ENCODE peak calls at places on chromosomes 3 and 15, in seven cellular contexts. Z, B, X, J, I, H and N are unnamed samples.
A peak's percentile ranks its signal among the peaks of the same experiment; 100 is the strongest.

GRCh38 chr3:13133011-13133410 is 59.8 kb upstream of the IQSEC1 start:
- DNase-seq in Z (no peak), B (no peak), X (no peak), J (no peak), I (no peak), H (no peak), N (no peak)

GRCh38 chr15:78960308-78960707 is 15.5 kb upstream of the CTSH start:
- DNase-seq in Z (no peak), B (no peak), X (no peak), J (no peak), I (no peak), H (no peak), N (no peak)

GRCh38 chr3:171178714-171179113 is 152.2 kb upstream of the SLC2A2 start:
- DNase-seq in Z (no peak), B (no peak), X (no peak), J (no peak), I (no peak), H (no peak), N (no peak)

GRCh38 chr3:42508562-42508961 is 6.1 kb downstream of the VIPR1 start:
- DNase-seq in Z (no peak), B (no peak), X (no peak), J (no peak), I (no peak), H (no peak), N (peak; percentile 4)

GRCh38 chr15:87033056-87033455 is 953.4 kb downstream of the AGBL1 start:
- DNase-seq in Z (no peak), B (no peak), X (no peak), J (no peak), I (no peak), H (no peak), N (no peak)

GRCh38 chr3:51798561-51798960 is 19.5 kb upstream of the IQCF6 start:
- DNase-seq in Z (no peak), B (no peak), X (no peak), J (no peak), I (no peak), H (no peak), N (no peak)

GRCh38 chr3:71056327-71056726 is 527.2 kb downstream of the FOXP1 start:
- DNase-seq in Z (no peak), B (no peak), X (no peak), J (no peak), I (no peak), H (no peak), N (no peak)

GRCh38 chr15:32828507-32829186 is 110.8 kb downstream of the GREM1 start:
- DNase-seq in Z (no peak), B (no peak), X (no peak), J (no peak), I (no peak), H (no peak), N (no peak)

GRCh38 chr3:54374214-54374855 is 252.0 kb downstream of the CACNA2D3 start:
- DNase-seq in Z (no peak), B (no peak), X (no peak), J (no peak), I (peak; percentile 23), H (peak; percentile 55), N (peak; percentile 41)

GRCh38 chr15:31405200-31405929 is 78.7 kb downstream of the KLF13 start:
- DNase-seq in Z (no peak), B (no peak), X (no peak), J (no peak), I (no peak), H (peak; percentile 68), N (no peak)

GRCh38 chr3:169545606-169546005 is 117.9 kb downstream of the MECOM start:
- DNase-seq in Z (no peak), B (no peak), X (no peak), J (no peak), I (peak; percentile 64), H (no peak), N (no peak)

GRCh38 chr3:32820430-32820829 is 2.6 kb downstream of the TRIM71 start:
- DNase-seq in Z (no peak), B (no peak), X (no peak), J (no peak), I (no peak), H (no peak), N (no peak)

GRCh38 chr3:168989396-168989795 is 674.1 kb downstream of the MECOM start:
- DNase-seq in Z (no peak), B (no peak), X (no peak), J (no peak), I (no peak), H (peak; percentile 60), N (no peak)

GRCh38 chr15:68552344-68552743 is 26.4 kb upstream of the CORO2B start:
- DNase-seq in Z (no peak), B (no peak), X (no peak), J (no peak), I (no peak), H (no peak), N (no peak)

GRCh38 chr3:99534951-99535704 is 103.3 kb upstream of the COL8A1 start:
- DNase-seq in Z (no peak), B (no peak), X (no peak), J (no peak), I (no peak), H (no peak), N (no peak)

GRCh38 chr3:33385423-33385822 is 54.8 kb downstream of the UBP1 start:
- DNase-seq in Z (no peak), B (no peak), X (no peak), J (no peak), I (no peak), H (no peak), N (no peak)

GRCh38 chr3:194387926-194388418 is 11.1 kb downstream of the GP5 start:
- DNase-seq in Z (no peak), B (no peak), X (no peak), J (no peak), I (no peak), H (no peak), N (no peak)

GRCh38 chr3:64048631-64049061 is 25.4 kb upstream of the PSMD6 start:
- DNase-seq in Z (no peak), B (no peak), X (no peak), J (no peak), I (no peak), H (no peak), N (no peak)

GRCh38 chr3:189766416-189766815 is 135.2 kb downstream of the TP63 start:
- DNase-seq in Z (no peak), B (no peak), X (no peak), J (no peak), I (no peak), H (no peak), N (no peak)

GRCh38 chr3:184144505-184144904 is 9.3 kb downstream of the EIF2B5 start:
- DNase-seq in Z (no peak), B (no peak), X (no peak), J (no peak), I (no peak), H (no peak), N (no peak)

GRCh38 chr3:33791477-33792166 is 6.8 kb upstream of the PDCD6IP start:
- DNase-seq in Z (no peak), B (no peak), X (no peak), J (no peak), I (no peak), H (no peak), N (peak; percentile 53)

GRCh38 chr15:38652998-38653397 is 88.4 kb upstream of the RASGRP1 start:
- DNase-seq in Z (no peak), B (no peak), X (no peak), J (no peak), I (no peak), H (no peak), N (peak; percentile 41)

DNA sequence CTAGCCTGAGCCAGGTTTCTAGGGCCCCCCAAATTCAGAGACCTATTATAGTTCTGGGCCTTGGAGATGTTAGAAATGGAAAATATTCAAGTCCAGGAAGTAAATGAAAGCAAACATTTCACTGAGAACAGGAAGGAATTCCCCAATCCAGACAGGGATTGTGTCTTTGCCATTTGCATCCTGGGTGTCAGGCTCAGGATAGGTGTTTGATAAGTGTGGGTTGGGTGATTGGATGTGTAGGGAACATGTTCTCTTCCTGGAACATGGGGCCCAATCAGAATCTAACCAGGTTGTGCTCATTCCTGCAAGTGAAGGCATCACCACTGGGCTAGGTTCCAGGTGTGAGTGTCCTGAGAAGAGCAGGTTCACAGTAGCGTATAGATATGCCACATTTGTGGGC is 14.6 kb upstream of the LRRC2 start:
- DNase-seq in Z (no peak), B (no peak), X (no peak), J (no peak), I (no peak), H (no peak), N (no peak)
- H3K27me3 ChIP-seq in Z (no peaks in the 10 kb centered on the region), B (peaks cover 6% of the 10 kb centered on the region), X (peaks cover 37% of the 10 kb centered on the region), J (no peaks in the 10 kb centered on the region), I (no peaks in the 10 kb centered on the region), H (no peaks in the 10 kb centered on the region), N (peaks cover 11% of the 10 kb centered on the region)

DNA sequence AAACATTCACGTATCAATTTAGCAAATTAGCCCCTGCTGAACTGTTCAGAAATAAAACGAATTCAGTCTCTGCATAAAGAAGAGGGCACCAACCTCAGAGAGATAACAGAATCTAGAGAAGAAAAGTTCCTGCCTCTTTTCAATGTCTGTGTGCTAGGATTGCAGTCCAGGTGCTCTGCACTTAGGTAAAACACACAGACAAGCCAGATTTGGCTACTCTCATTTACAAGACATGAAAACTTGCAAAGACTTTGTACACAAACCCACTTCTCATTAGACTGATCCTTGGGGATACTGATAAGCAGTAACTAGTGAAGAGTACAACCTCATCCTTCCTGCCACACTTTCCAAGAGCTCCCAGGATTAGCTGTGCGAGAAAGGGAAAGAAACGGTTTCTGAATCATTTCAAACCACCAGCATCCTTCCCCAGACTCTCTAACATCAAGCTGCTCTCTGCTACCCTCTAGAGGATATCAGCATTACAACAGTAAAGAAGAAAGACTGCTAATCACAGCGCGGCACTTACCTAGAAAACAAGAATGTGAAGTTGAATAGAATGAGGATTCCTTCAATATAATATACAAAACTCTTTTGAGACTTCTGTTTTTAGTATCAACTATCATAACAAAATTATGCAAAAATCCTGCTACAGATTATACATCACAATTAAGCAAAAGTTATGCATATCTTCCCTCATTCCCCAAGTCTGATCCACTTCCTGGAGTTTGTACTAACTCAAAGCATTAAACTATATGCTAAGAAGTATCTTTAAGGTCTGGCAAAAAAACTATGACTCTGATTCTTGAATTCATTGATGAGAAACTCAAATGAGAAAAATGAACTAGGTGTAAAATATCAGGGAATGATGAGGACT is 306.4 kb downstream of the MAGI1 start:
- DNase-seq in Z (no peak), B (peak; percentile 3), X (no peak), J (no peak), I (peak; percentile 71), H (no peak), N (no peak)
- TF ChIP-seq CTCF in Z (peak; percentile 60), B (peak; percentile 67), X (peak; percentile 52), J (peak; percentile 49), I (peak; percentile 85), H (peak; percentile 50), N (peak; percentile 63)

GRCh38 chr3:197960694-197961581 is 921 bp downstream of the LMLN start:
- DNase-seq in Z (no peak), B (no peak), X (no peak), J (no peak), I (no peak), H (no peak), N (no peak)
- TF ChIP-seq EP300 in Z (no peak), B (no peak), X (no peak), J (no peak), I (no peak), H (no peak), N (no peak)

GRCh38 chr3:124905093-124905492 is 17.9 kb upstream of the ITGB5 start:
- DNase-seq in Z (no peak), B (no peak), X (no peak), J (no peak), I (no peak), H (no peak), N (no peak)
- H3K27me3 ChIP-seq in Z (no peaks in the 10 kb centered on the region), B (no peaks in the 10 kb centered on the region), X (no peaks in the 10 kb centered on the region), J (no peaks in the 10 kb centered on the region), I (no peaks in the 10 kb centered on the region), H (no peaks in the 10 kb centered on the region), N (no peaks in the 10 kb centered on the region)

GRCh38 chr3:72187131-72187530 is 402.2 kb upstream of the PROK2 start:
- DNase-seq in Z (no peak), B (no peak), X (no peak), J (no peak), I (no peak), H (no peak), N (no peak)
- TF ChIP-seq CTCF in Z (no peak), B (peak; percentile 6), X (no peak), J (no peak), I (no peak), H (no peak), N (no peak)